ENCODE peak calls at places on chromosomes 1 and 21, in nine cellular contexts. X is EH; R is stimulated activated CD8-positive, alpha-beta memory T cell treated with anti-CD3 and anti-CD28 coated beads, Interleukin-12 subunit alpha, Interleukin-12 subunit beta, amount 100 ng/mL, for 4 hours; B is GM23338; F is GM04504; Y is KG1; K is psoas muscle; P is SK-N-DZ; W is small intestine. C is an unnamed sample.
A peak's percentile ranks its signal among the peaks of the same experiment; 100 is the strongest.

GRCh38 chr1:64240209-64240608 is 36.8 kb downstream of the UBE2U start:
- DNase-seq in X (no peak), R (no peak), B (no peak), F (no peak), Y (no peak), K (no peak), P (no peak), W (no peak), C (no peak)

GRCh38 chr1:71339238-71339637 is 258.4 kb upstream of the ZRANB2 start:
- DNase-seq in X (no peak), R (no peak), B (peak; percentile 46), F (no peak), Y (no peak), K (no peak), P (peak; percentile 8), W (no peak), C (no peak)

GRCh38 chr21:20997308-20997632 is 939 bp upstream of the NCAM2 start:
- DNase-seq in X (no peak), R (no peak), B (peak; percentile 36), F (no peak), Y (no peak), K (no peak), P (no peak), W (no peak), C (peak; percentile 47)

GRCh38 chr1:153617677-153618076 is 1.6 kb upstream of the S100A14 start:
- DNase-seq in X (peak; percentile 86), R (peak; percentile 53), B (peak; percentile 60), F (peak; percentile 60), Y (peak; percentile 39), K (peak; percentile 81), P (peak; percentile 60), W (peak; percentile 82), C (no peak)

GRCh38 chr1:197685785-197686184 is 89.5 kb downstream of the DENND1B start:
- DNase-seq in X (no peak), R (no peak), B (no peak), F (no peak), Y (no peak), K (no peak), P (no peak), W (no peak), C (no peak)

GRCh38 chr1:223711173-223711572 is 1.2 kb upstream of the CAPN2 start:
- DNase-seq in X (peak; percentile 64), R (no peak), B (no peak), F (no peak), Y (no peak), K (no peak), P (no peak), W (no peak), C (no peak)

GRCh38 chr1:48943826-48944225 is 167.1 kb upstream of the BEND5 start:
- DNase-seq in X (no peak), R (no peak), B (no peak), F (no peak), Y (no peak), K (no peak), P (no peak), W (no peak), C (no peak)

GRCh38 chr1:18970762-18971161 is 14.3 kb upstream of the IFFO2 start:
- DNase-seq in X (peak; percentile 75), R (no peak), B (no peak), F (no peak), Y (no peak), K (no peak), P (no peak), W (no peak), C (no peak)

GRCh38 chr1:228650141-228650540 is 85.1 kb upstream of the RHOU start:
- DNase-seq in X (no peak), R (no peak), B (peak; percentile 92), F (no peak), Y (no peak), K (no peak), P (no peak), W (no peak), C (peak; percentile 79)

GRCh38 chr1:47555841-47556616 is 118.2 kb downstream of the FOXD2 start:
- DNase-seq in X (no peak), R (no peak), B (peak; percentile 22), F (no peak), Y (no peak), K (no peak), P (no peak), W (no peak), C (peak; percentile 56)

GRCh38 chr1:229669333-229669732 is 43.3 kb downstream of the URB2 start:
- DNase-seq in X (no peak), R (no peak), B (no peak), F (no peak), Y (no peak), K (no peak), P (no peak), W (peak; percentile 32), C (no peak)

GRCh38 chr21:32392880-32393676 is at the start of gene URB1:
- DNase-seq in X (peak; percentile 84), R (peak; percentile 89), B (peak; percentile 92), F (peak; percentile 60), Y (peak; percentile 68), K (peak; percentile 93), P (peak; percentile 81), W (peak; percentile 93), C (peak; percentile 90)

GRCh38 chr1:226628624-226629155 is 80.1 kb downstream of the STUM start:
- DNase-seq in X (no peak), R (no peak), B (no peak), F (no peak), Y (no peak), K (no peak), P (no peak), W (no peak), C (no peak)

GRCh38 chr1:221840511-221841243 is 98.8 kb upstream of the DUSP10 start:
- DNase-seq in X (no peak), R (no peak), B (no peak), F (no peak), Y (no peak), K (peak; percentile 47), P (no peak), W (no peak), C (no peak)

GRCh38 chr1:110060034-110060661 is 10.3 kb downstream of the ALX3 start:
- DNase-seq in X (peak; percentile 36), R (peak; percentile 34), B (peak; percentile 81), F (no peak), Y (peak; percentile 4), K (peak; percentile 43), P (peak; percentile 40), W (peak; percentile 43), C (peak; percentile 41)

GRCh38 chr1:224923726-224924125 is 5.7 kb upstream of the DNAH14 start:
- DNase-seq in X (no peak), R (no peak), B (no peak), F (no peak), Y (no peak), K (no peak), P (no peak), W (no peak), C (no peak)

GRCh38 chr1:172478485-172478884 is 34.6 kb upstream of the PIGC start:
- DNase-seq in X (no peak), R (no peak), B (no peak), F (no peak), Y (no peak), K (no peak), P (no peak), W (no peak), C (no peak)

GRCh38 chr1:30325085-30325935 is 398.1 kb downstream of the MATN1 start:
- DNase-seq in X (no peak), R (no peak), B (no peak), F (no peak), Y (no peak), K (no peak), P (no peak), W (no peak), C (peak; percentile 14)

GRCh38 chr1:236181059-236181458 is 38.7 kb downstream of the GPR137B start:
- DNase-seq in X (peak; percentile 29), R (no peak), B (no peak), F (no peak), Y (no peak), K (no peak), P (no peak), W (no peak), C (no peak)

GRCh38 chr1:46556822-46557221 is 5.4 kb upstream of the KNCN start:
- DNase-seq in X (peak; percentile 69), R (no peak), B (no peak), F (peak; percentile 34), Y (no peak), K (no peak), P (no peak), W (peak; percentile 72), C (no peak)

GRCh38 chr21:34962136-34962535 is 87.0 kb downstream of the RUNX1 start:
- DNase-seq in X (peak; percentile 36), R (no peak), B (no peak), F (no peak), Y (no peak), K (no peak), P (no peak), W (no peak), C (no peak)

GRCh38 chr21:32233055-32233546 is 45.7 kb downstream of the MIS18A start:
- DNase-seq in X (no peak), R (no peak), B (no peak), F (no peak), Y (no peak), K (no peak), P (no peak), W (no peak), C (no peak)

GRCh38 chr1:190084552-190084951 is 393.1 kb downstream of the BRINP3 start:
- DNase-seq in X (no peak), R (no peak), B (peak; percentile 90), F (no peak), Y (no peak), K (no peak), P (no peak), W (no peak), C (no peak)

GRCh38 chr21:32112194-32112593 is 166.7 kb downstream of the MIS18A start:
- DNase-seq in X (no peak), R (no peak), B (no peak), F (no peak), Y (no peak), K (no peak), P (no peak), W (peak; percentile 33), C (no peak)

GRCh38 chr1:59237905-59238304 is 59.0 kb upstream of the FGGY start:
- DNase-seq in X (no peak), R (no peak), B (peak; percentile 6), F (no peak), Y (no peak), K (no peak), P (no peak), W (no peak), C (no peak)